ENCODE peak calls at places on chromosome 6, in ten cellular contexts. One of them, this sample, is unnamed. For H3K27me3, the result is how much of the 10 kb centered on the place peaks cover.

GRCh38 chr6:43180985-43181384 is 1.0 kb upstream of the CUL9 start:
- DNase-seq in gastrocnemius medialis: no peak
- DNase-seq in HCT116: no peak
- DNase-seq in HL-60: no peak
- DNase-seq in uterus: no peak
- DNase-seq in ovary: no peak
- DNase-seq in right cardiac atrium: no peak
- DNase-seq in AG04450: no peak
- DNase-seq in MM.1S: no peak
- DNase-seq in GM23248: peak
- DNase-seq in this sample: no peak

GRCh38 chr6:28719275-28719940 is 193.7 kb downstream of the GPX5 start:
- DNase-seq in AG04450: no peak
- DNase-seq in MM.1S: no peak
- DNase-seq in right cardiac atrium: no peak
- DNase-seq in GM23248: peak
- DNase-seq in HL-60: peak
- DNase-seq in ovary: no peak
- DNase-seq in HCT116: peak
- DNase-seq in gastrocnemius medialis: no peak
- DNase-seq in uterus: no peak
- DNase-seq in this sample: no peak

GRCh38 chr6:128327890-128328289 is 192.5 kb downstream of the PTPRK start:
- DNase-seq in GM23248: peak
- DNase-seq in right cardiac atrium: no peak
- DNase-seq in uterus: no peak
- DNase-seq in AG04450: no peak
- DNase-seq in HL-60: peak
- DNase-seq in MM.1S: peak
- DNase-seq in ovary: no peak
- DNase-seq in HCT116: peak
- DNase-seq in gastrocnemius medialis: no peak
- DNase-seq in this sample: no peak

GRCh38 chr6:56845027-56845426 is 109.9 kb upstream of the BEND6 start:
- DNase-seq in gastrocnemius medialis: no peak
- DNase-seq in MM.1S: no peak
- DNase-seq in GM23248: no peak
- DNase-seq in right cardiac atrium: no peak
- DNase-seq in uterus: no peak
- DNase-seq in AG04450: no peak
- DNase-seq in ovary: no peak
- DNase-seq in HL-60: no peak
- DNase-seq in HCT116: no peak
- DNase-seq in this sample: no peak

GRCh38 chr6:31386977-31387376 is 16.4 kb upstream of the MICA start:
- DNase-seq in GM23248: no peak
- DNase-seq in AG04450: no peak
- DNase-seq in gastrocnemius medialis: no peak
- DNase-seq in HL-60: no peak
- DNase-seq in right cardiac atrium: no peak
- DNase-seq in ovary: no peak
- DNase-seq in MM.1S: no peak
- DNase-seq in uterus: no peak
- DNase-seq in HCT116: no peak
- DNase-seq in this sample: no peak

GRCh38 chr6:24931296-24931695 is 4.5 kb downstream of the RIPOR2 start:
- DNase-seq in uterus: no peak
- DNase-seq in right cardiac atrium: no peak
- DNase-seq in gastrocnemius medialis: no peak
- DNase-seq in MM.1S: no peak
- DNase-seq in ovary: no peak
- DNase-seq in HCT116: no peak
- DNase-seq in HL-60: no peak
- DNase-seq in GM23248: peak
- DNase-seq in AG04450: no peak
- DNase-seq in this sample: peak

GRCh38 chr6:21749754-21750153 is 156.2 kb downstream of the SOX4 start:
- DNase-seq in GM23248: no peak
- DNase-seq in HCT116: no peak
- DNase-seq in right cardiac atrium: no peak
- DNase-seq in ovary: no peak
- DNase-seq in AG04450: no peak
- DNase-seq in HL-60: no peak
- DNase-seq in MM.1S: no peak
- DNase-seq in uterus: no peak
- DNase-seq in gastrocnemius medialis: no peak
- DNase-seq in this sample: no peak

GRCh38 chr6:8088886-8089285 is 13.5 kb downstream of the EEF1E1 start:
- DNase-seq in GM23248: no peak
- DNase-seq in HCT116: no peak
- DNase-seq in AG04450: no peak
- DNase-seq in ovary: no peak
- DNase-seq in MM.1S: no peak
- DNase-seq in gastrocnemius medialis: no peak
- DNase-seq in uterus: no peak
- DNase-seq in right cardiac atrium: no peak
- DNase-seq in HL-60: no peak
- DNase-seq in this sample: no peak

GRCh38 chr6:27687154-27688013 is 214.5 kb upstream of the ZNF184 start:
- DNase-seq in gastrocnemius medialis: peak
- DNase-seq in uterus: peak
- DNase-seq in AG04450: no peak
- DNase-seq in right cardiac atrium: peak
- DNase-seq in MM.1S: peak
- DNase-seq in HL-60: peak
- DNase-seq in ovary: peak
- DNase-seq in GM23248: peak
- DNase-seq in HCT116: peak
- DNase-seq in this sample: no peak

GRCh38 chr6:64908104-64908503 is 798.9 kb downstream of the EYS start:
- DNase-seq in ovary: no peak
- DNase-seq in uterus: no peak
- DNase-seq in gastrocnemius medialis: no peak
- DNase-seq in right cardiac atrium: peak
- DNase-seq in MM.1S: no peak
- DNase-seq in HL-60: no peak
- DNase-seq in HCT116: no peak
- DNase-seq in GM23248: no peak
- DNase-seq in AG04450: no peak
- DNase-seq in this sample: no peak

GRCh38 chr6:149779644-149779963 is 30.1 kb downstream of the PCMT1 start:
- DNase-seq in MM.1S: no peak
- DNase-seq in ovary: no peak
- DNase-seq in AG04450: no peak
- DNase-seq in uterus: no peak
- DNase-seq in gastrocnemius medialis: no peak
- DNase-seq in HL-60: no peak
- DNase-seq in HCT116: no peak
- DNase-seq in right cardiac atrium: no peak
- DNase-seq in GM23248: peak
- DNase-seq in this sample: no peak

GRCh38 chr6:140806431-140806830 is 1326.3 kb upstream of the GJE1 start:
- DNase-seq in ovary: no peak
- DNase-seq in MM.1S: no peak
- DNase-seq in AG04450: no peak
- DNase-seq in right cardiac atrium: no peak
- DNase-seq in HL-60: no peak
- DNase-seq in uterus: no peak
- DNase-seq in gastrocnemius medialis: no peak
- DNase-seq in HCT116: no peak
- DNase-seq in GM23248: no peak
- DNase-seq in this sample: no peak

GRCh38 chr6:8080338-8081151 is 16.4 kb upstream of the BLOC1S5 start:
- DNase-seq in ovary: no peak
- DNase-seq in AG04450: no peak
- DNase-seq in right cardiac atrium: no peak
- DNase-seq in MM.1S: no peak
- DNase-seq in gastrocnemius medialis: no peak
- DNase-seq in HL-60: peak
- DNase-seq in uterus: no peak
- DNase-seq in GM23248: peak
- DNase-seq in HCT116: no peak
- DNase-seq in this sample: no peak

GRCh38 chr6:21494505-21494904 is 99.0 kb upstream of the SOX4 start:
- DNase-seq in AG04450: no peak
- DNase-seq in HL-60: no peak
- DNase-seq in MM.1S: no peak
- DNase-seq in gastrocnemius medialis: no peak
- DNase-seq in uterus: no peak
- DNase-seq in GM23248: no peak
- DNase-seq in right cardiac atrium: no peak
- DNase-seq in HCT116: no peak
- DNase-seq in ovary: no peak
- DNase-seq in this sample: no peak

GRCh38 chr6:1400126-1400850 is 10.9 kb downstream of the FOXF2 start:
- DNase-seq in uterus: no peak
- DNase-seq in right cardiac atrium: no peak
- DNase-seq in HL-60: no peak
- DNase-seq in GM23248: no peak
- DNase-seq in ovary: no peak
- DNase-seq in AG04450: no peak
- DNase-seq in gastrocnemius medialis: no peak
- DNase-seq in HCT116: no peak
- DNase-seq in MM.1S: no peak
- DNase-seq in this sample: no peak
- H3K27me3 ChIP-seq in uterus: under half
- H3K27me3 ChIP-seq in right cardiac atrium: under half
- H3K27me3 ChIP-seq in HL-60: under half
- H3K27me3 ChIP-seq in GM23248: under half
- H3K27me3 ChIP-seq in ovary: under half
- H3K27me3 ChIP-seq in AG04450: under half
- H3K27me3 ChIP-seq in gastrocnemius medialis: under half
- H3K27me3 ChIP-seq in HCT116: under half
- H3K27me3 ChIP-seq in MM.1S: under half
- H3K27me3 ChIP-seq in this sample: under half

GRCh38 chr6:82362144-82362543 is 1.5 kb upstream of the TPBG start:
- DNase-seq in HL-60: no peak
- DNase-seq in gastrocnemius medialis: no peak
- DNase-seq in ovary: no peak
- DNase-seq in MM.1S: no peak
- DNase-seq in GM23248: peak
- DNase-seq in right cardiac atrium: no peak
- DNase-seq in HCT116: no peak
- DNase-seq in AG04450: no peak
- DNase-seq in uterus: no peak
- DNase-seq in this sample: no peak
- H3K4me3 ChIP-seq in HL-60: no peak
- H3K4me3 ChIP-seq in gastrocnemius medialis: no peak
- H3K4me3 ChIP-seq in ovary: no peak
- H3K4me3 ChIP-seq in MM.1S: no peak
- H3K4me3 ChIP-seq in GM23248: peak
- H3K4me3 ChIP-seq in right cardiac atrium: no peak
- H3K4me3 ChIP-seq in HCT116: no peak
- H3K4me3 ChIP-seq in AG04450: peak
- H3K4me3 ChIP-seq in uterus: no peak
- H3K4me3 ChIP-seq in this sample: no peak

GRCh38 chr6:159067334-159067733 is 22.5 kb upstream of the TAGAP start:
- DNase-seq in AG04450: no peak
- DNase-seq in gastrocnemius medialis: no peak
- DNase-seq in HCT116: no peak
- DNase-seq in HL-60: peak
- DNase-seq in uterus: no peak
- DNase-seq in ovary: no peak
- DNase-seq in right cardiac atrium: no peak
- DNase-seq in GM23248: no peak
- DNase-seq in MM.1S: no peak
- DNase-seq in this sample: no peak

GRCh38 chr6:159068904-159069578 is 24.2 kb upstream of the TAGAP start:
- DNase-seq in ovary: no peak
- DNase-seq in AG04450: no peak
- DNase-seq in gastrocnemius medialis: no peak
- DNase-seq in MM.1S: no peak
- DNase-seq in right cardiac atrium: no peak
- DNase-seq in GM23248: no peak
- DNase-seq in HCT116: no peak
- DNase-seq in HL-60: no peak
- DNase-seq in uterus: no peak
- DNase-seq in this sample: no peak

GRCh38 chr6:159065091-159065490 is 20.3 kb upstream of the TAGAP start:
- DNase-seq in HCT116: no peak
- DNase-seq in AG04450: no peak
- DNase-seq in HL-60: no peak
- DNase-seq in GM23248: no peak
- DNase-seq in MM.1S: no peak
- DNase-seq in uterus: no peak
- DNase-seq in ovary: no peak
- DNase-seq in right cardiac atrium: no peak
- DNase-seq in gastrocnemius medialis: no peak
- DNase-seq in this sample: no peak

GRCh38 chr6:159065751-159066329 is 21.0 kb upstream of the TAGAP start:
- DNase-seq in uterus: peak
- DNase-seq in gastrocnemius medialis: no peak
- DNase-seq in HL-60: no peak
- DNase-seq in MM.1S: no peak
- DNase-seq in right cardiac atrium: no peak
- DNase-seq in GM23248: no peak
- DNase-seq in HCT116: no peak
- DNase-seq in AG04450: no peak
- DNase-seq in ovary: no peak
- DNase-seq in this sample: no peak

DNA sequence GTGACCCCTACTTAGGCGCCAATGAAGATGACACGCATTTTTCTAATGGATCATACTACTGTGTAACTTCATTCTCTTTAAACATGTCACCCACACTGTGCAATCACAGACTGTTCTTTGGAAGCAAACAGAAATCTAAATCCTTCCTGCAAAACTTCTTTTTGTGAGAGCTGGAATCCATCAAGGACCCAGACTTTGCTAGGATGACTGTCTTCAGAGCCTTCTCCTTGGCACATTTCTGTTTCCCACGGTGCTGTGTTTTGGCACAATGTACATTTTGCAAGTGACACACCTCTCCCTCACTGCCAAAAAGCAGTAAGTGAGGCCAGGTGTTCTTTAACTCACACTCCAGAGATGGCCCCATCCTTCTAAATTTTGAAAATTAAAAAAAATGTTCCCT is 21.7 kb upstream of the TAGAP start:
- DNase-seq in ovary: no peak
- DNase-seq in right cardiac atrium: no peak
- DNase-seq in gastrocnemius medialis: no peak
- DNase-seq in HL-60: no peak
- DNase-seq in HCT116: no peak
- DNase-seq in uterus: peak
- DNase-seq in GM23248: peak
- DNase-seq in AG04450: no peak
- DNase-seq in MM.1S: no peak
- DNase-seq in this sample: no peak
- H3K27me3 ChIP-seq in ovary: under half
- H3K27me3 ChIP-seq in right cardiac atrium: under half
- H3K27me3 ChIP-seq in gastrocnemius medialis: under half
- H3K27me3 ChIP-seq in HL-60: under half
- H3K27me3 ChIP-seq in HCT116: under half
- H3K27me3 ChIP-seq in uterus: under half
- H3K27me3 ChIP-seq in GM23248: half or more
- H3K27me3 ChIP-seq in AG04450: under half
- H3K27me3 ChIP-seq in MM.1S: under half
- H3K27me3 ChIP-seq in this sample: under half

GRCh38 chr6:108968325-108968724 is 120.1 kb downstream of the ARMC2 start:
- DNase-seq in uterus: no peak
- DNase-seq in GM23248: no peak
- DNase-seq in gastrocnemius medialis: no peak
- DNase-seq in right cardiac atrium: no peak
- DNase-seq in HCT116: no peak
- DNase-seq in ovary: no peak
- DNase-seq in MM.1S: no peak
- DNase-seq in HL-60: no peak
- DNase-seq in AG04450: no peak
- DNase-seq in this sample: no peak
- H3K4me3 ChIP-seq in uterus: no peak
- H3K4me3 ChIP-seq in GM23248: no peak
- H3K4me3 ChIP-seq in gastrocnemius medialis: no peak
- H3K4me3 ChIP-seq in right cardiac atrium: no peak
- H3K4me3 ChIP-seq in HCT116: no peak
- H3K4me3 ChIP-seq in ovary: no peak
- H3K4me3 ChIP-seq in MM.1S: no peak
- H3K4me3 ChIP-seq in HL-60: no peak
- H3K4me3 ChIP-seq in AG04450: no peak
- H3K4me3 ChIP-seq in this sample: no peak

This sample was measured in kidney epithelial cell.